ENCODE peak calls at places on chromosomes 16 and 17, in six cellular contexts. F is fibroblast of the aortic adventitia; N is activated CD8-positive, alpha-beta memory T cell treated with anti-CD3 and anti-CD28 coated beads, Interleukin-2, amount 50 U/mL, for 48 hours; G is T-helper 17 cell; K is DMS153; E is tibial artery. B is an unnamed sample.

GRCh38 chr17:78112508-78113471 is 15.8 kb downstream of the TMC6 start:
- DNase-seq in F (peak), N (peak), G (peak), K (peak), E (peak), B (no peak)

GRCh38 chr16:88759245-88759975 is 25.6 kb downstream of the PIEZO1 start:
- DNase-seq in F (no peak), N (no peak), G (peak), K (peak), E (no peak), B (no peak)

GRCh38 chr17:266701-267656 is 85.5 kb upstream of the DOC2B start:
- DNase-seq in F (peak), N (no peak), G (no peak), K (no peak), E (peak), B (peak)

GRCh38 chr17:81712468-81713003 is 452 bp downstream of the SLC25A10 start:
- DNase-seq in F (no peak), N (no peak), G (no peak), K (no peak), E (no peak), B (no peak)

GRCh38 chr16:6484931-6485330 is 847.7 kb upstream of the RBFOX1 start:
- DNase-seq in F (no peak), N (no peak), G (no peak), K (no peak), E (no peak), B (no peak)

GRCh38 chr17:16942141-16943031 is 29.5 kb downstream of the TNFRSF13B start:
- DNase-seq in F (peak), N (peak), G (no peak), K (no peak), E (no peak), B (peak)

GRCh38 chr17:18992454-18993130 is 12.0 kb downstream of the FAM83G start:
- DNase-seq in F (no peak), N (no peak), G (no peak), K (no peak), E (no peak), B (no peak)

GRCh38 chr17:49703557-49704277 is 4.0 kb downstream of the SLC35B1 start:
- DNase-seq in F (peak), N (no peak), G (no peak), K (peak), E (no peak), B (no peak)

GRCh38 chr17:13601776-13602551 is at the start of gene HS3ST3A1:
- DNase-seq in F (peak), N (peak), G (no peak), K (no peak), E (no peak), B (no peak)